ENCODE peak calls at places on chromosomes 6 and 20, in seven cellular contexts. One of them, this sample, is unnamed.

GRCh38 chr20:14963262-14963663 is 625.9 kb upstream of the FLRT3 start:
- DNase-seq in GM23248: peak; percentile 87
- DNase-seq in OCI-LY7: no peak
- DNase-seq in neural progenitor cell: peak; percentile 29
- DNase-seq in GM23338: no peak
- DNase-seq in hepatocyte: no peak
- DNase-seq in HCT116: peak; percentile 26
- DNase-seq in this sample: no peak

GRCh38 chr20:57413990-57414389 is 22.8 kb downstream of the RBM38 start:
- DNase-seq in neural progenitor cell: no peak
- DNase-seq in GM23338: no peak
- DNase-seq in OCI-LY7: no peak
- DNase-seq in hepatocyte: no peak
- DNase-seq in GM23248: no peak
- DNase-seq in HCT116: no peak
- DNase-seq in this sample: no peak

GRCh38 chr6:85944736-85945135 is 302.1 kb upstream of the SYNCRIP start:
- DNase-seq in OCI-LY7: no peak
- DNase-seq in GM23248: no peak
- DNase-seq in neural progenitor cell: no peak
- DNase-seq in hepatocyte: no peak
- DNase-seq in GM23338: no peak
- DNase-seq in HCT116: no peak
- DNase-seq in this sample: no peak

GRCh38 chr20:63180541-63181185 is 35.3 kb downstream of the YTHDF1 start:
- DNase-seq in HCT116: no peak
- DNase-seq in hepatocyte: no peak
- DNase-seq in OCI-LY7: no peak
- DNase-seq in GM23338: no peak
- DNase-seq in GM23248: no peak
- DNase-seq in neural progenitor cell: no peak
- DNase-seq in this sample: no peak

GRCh38 chr6:30424549-30424948 is 64.8 kb upstream of the HLA-E start:
- DNase-seq in HCT116: no peak
- DNase-seq in neural progenitor cell: no peak
- DNase-seq in GM23338: no peak
- DNase-seq in OCI-LY7: no peak
- DNase-seq in GM23248: no peak
- DNase-seq in hepatocyte: no peak
- DNase-seq in this sample: no peak

GRCh38 chr6:8243462-8243861 is 141.1 kb upstream of the EEF1E1 start:
- DNase-seq in hepatocyte: peak; percentile 33
- DNase-seq in HCT116: no peak
- DNase-seq in OCI-LY7: no peak
- DNase-seq in GM23248: peak; percentile 40
- DNase-seq in GM23338: no peak
- DNase-seq in neural progenitor cell: no peak
- DNase-seq in this sample: no peak

GRCh38 chr6:84137989-84138575 is 89.4 kb downstream of the CEP162 start:
- DNase-seq in GM23338: no peak
- DNase-seq in HCT116: no peak
- DNase-seq in neural progenitor cell: no peak
- DNase-seq in hepatocyte: no peak
- DNase-seq in OCI-LY7: no peak
- DNase-seq in GM23248: no peak
- DNase-seq in this sample: no peak

GRCh38 chr6:88442731-88443130 is 276.6 kb upstream of the CNR1 start:
- DNase-seq in GM23338: no peak
- DNase-seq in HCT116: no peak
- DNase-seq in hepatocyte: no peak
- DNase-seq in neural progenitor cell: no peak
- DNase-seq in OCI-LY7: no peak
- DNase-seq in GM23248: no peak
- DNase-seq in this sample: no peak

GRCh38 chr20:63381781-63382431 is 20.8 kb upstream of the CHRNA4 start:
- DNase-seq in hepatocyte: peak; percentile 45
- DNase-seq in GM23248: peak; percentile 21
- DNase-seq in neural progenitor cell: peak; percentile 80
- DNase-seq in GM23338: peak; percentile 69
- DNase-seq in OCI-LY7: no peak
- DNase-seq in HCT116: no peak
- DNase-seq in this sample: no peak

GRCh38 chr6:107246249-107246971 is 131.1 kb upstream of the BEND3 start:
- DNase-seq in GM23248: no peak
- DNase-seq in hepatocyte: no peak
- DNase-seq in GM23338: no peak
- DNase-seq in HCT116: no peak
- DNase-seq in OCI-LY7: no peak
- DNase-seq in neural progenitor cell: no peak
- DNase-seq in this sample: no peak

GRCh38 chr20:33046412-33046811 is 7.3 kb upstream of the BPIFB3 start:
- DNase-seq in neural progenitor cell: no peak
- DNase-seq in OCI-LY7: no peak
- DNase-seq in hepatocyte: no peak
- DNase-seq in GM23338: no peak
- DNase-seq in HCT116: no peak
- DNase-seq in GM23248: no peak
- DNase-seq in this sample: no peak

GRCh38 chr20:54172856-54173652 is 732 bp downstream of the CYP24A1 start:
- DNase-seq in OCI-LY7: no peak
- DNase-seq in HCT116: no peak
- DNase-seq in GM23248: peak; percentile 33
- DNase-seq in neural progenitor cell: peak; percentile 73
- DNase-seq in hepatocyte: no peak
- DNase-seq in GM23338: peak; percentile 77
- DNase-seq in this sample: no peak

GRCh38 chr20:1415667-1416468 is 23.0 kb upstream of the FKBP1A start:
- DNase-seq in hepatocyte: peak; percentile 67
- DNase-seq in GM23248: peak; percentile 99
- DNase-seq in GM23338: no peak
- DNase-seq in HCT116: peak; percentile 97
- DNase-seq in neural progenitor cell: no peak
- DNase-seq in OCI-LY7: no peak
- DNase-seq in this sample: no peak

GRCh38 chr6:31157543-31158139 is at the start of gene CCHCR1:
- DNase-seq in GM23338: peak; percentile 31
- DNase-seq in OCI-LY7: no peak
- DNase-seq in GM23248: peak; percentile 33
- DNase-seq in neural progenitor cell: peak; percentile 46
- DNase-seq in HCT116: no peak
- DNase-seq in hepatocyte: no peak
- DNase-seq in this sample: no peak

GRCh38 chr20:25215521-25215920 is 20.0 kb downstream of the ENTPD6 start:
- DNase-seq in OCI-LY7: peak; percentile 7
- DNase-seq in GM23338: no peak
- DNase-seq in GM23248: no peak
- DNase-seq in hepatocyte: no peak
- DNase-seq in neural progenitor cell: no peak
- DNase-seq in HCT116: no peak
- DNase-seq in this sample: no peak

GRCh38 chr20:555933-556332 is 12.3 kb upstream of the CSNK2A1 start:
- DNase-seq in neural progenitor cell: no peak
- DNase-seq in GM23338: no peak
- DNase-seq in hepatocyte: peak; percentile 69
- DNase-seq in OCI-LY7: no peak
- DNase-seq in HCT116: no peak
- DNase-seq in GM23248: peak; percentile 31
- DNase-seq in this sample: no peak

GRCh38 chr20:32468860-32469259 is 110.7 kb downstream of the ASXL1 start:
- DNase-seq in neural progenitor cell: no peak
- DNase-seq in HCT116: no peak
- DNase-seq in GM23338: no peak
- DNase-seq in GM23248: no peak
- DNase-seq in OCI-LY7: no peak
- DNase-seq in hepatocyte: no peak
- DNase-seq in this sample: no peak

GRCh38 chr6:34189806-34190503 is 44.1 kb upstream of the GRM4 start:
- DNase-seq in GM23248: no peak
- DNase-seq in OCI-LY7: peak; percentile 68
- DNase-seq in neural progenitor cell: no peak
- DNase-seq in HCT116: no peak
- DNase-seq in hepatocyte: no peak
- DNase-seq in GM23338: no peak
- DNase-seq in this sample: no peak

GRCh38 chr6:108806669-108807068 is 41.6 kb upstream of the ARMC2 start:
- DNase-seq in GM23248: peak; percentile 19
- DNase-seq in hepatocyte: no peak
- DNase-seq in OCI-LY7: no peak
- DNase-seq in HCT116: no peak
- DNase-seq in GM23338: no peak
- DNase-seq in neural progenitor cell: no peak
- DNase-seq in this sample: no peak

GRCh38 chr20:41214202-41214601 is 76.9 kb downstream of the PLCG1 start:
- DNase-seq in GM23338: no peak
- DNase-seq in neural progenitor cell: no peak
- DNase-seq in hepatocyte: no peak
- DNase-seq in OCI-LY7: no peak
- DNase-seq in HCT116: no peak
- DNase-seq in GM23248: no peak
- DNase-seq in this sample: no peak

GRCh38 chr6:158958504-158959386 is 41.3 kb downstream of the RSPH3 start:
- DNase-seq in hepatocyte: no peak
- DNase-seq in HCT116: no peak
- DNase-seq in GM23338: no peak
- DNase-seq in neural progenitor cell: no peak
- DNase-seq in OCI-LY7: peak; percentile 69
- DNase-seq in GM23248: no peak
- DNase-seq in this sample: no peak
- TF ChIP-seq EZH2phosphoT487 in hepatocyte: no peak
- TF ChIP-seq EZH2phosphoT487 in HCT116: no peak
- TF ChIP-seq EZH2phosphoT487 in GM23338: no peak
- TF ChIP-seq EZH2phosphoT487 in neural progenitor cell: no peak
- TF ChIP-seq EZH2phosphoT487 in OCI-LY7: no peak
- TF ChIP-seq EZH2phosphoT487 in GM23248: no peak
- TF ChIP-seq EZH2phosphoT487 in this sample: no peak

GRCh38 chr6:621916-622315 is 35.0 kb downstream of the HUS1B start:
- DNase-seq in GM23248: no peak
- DNase-seq in neural progenitor cell: no peak
- DNase-seq in HCT116: no peak
- DNase-seq in OCI-LY7: no peak
- DNase-seq in GM23338: no peak
- DNase-seq in hepatocyte: no peak
- DNase-seq in this sample: no peak

GRCh38 chr6:620166-620565 is 36.7 kb downstream of the HUS1B start:
- DNase-seq in neural progenitor cell: no peak
- DNase-seq in GM23248: no peak
- DNase-seq in hepatocyte: no peak
- DNase-seq in GM23338: no peak
- DNase-seq in HCT116: no peak
- DNase-seq in OCI-LY7: no peak
- DNase-seq in this sample: no peak

GRCh38 chr6:613981-614380 is 42.9 kb downstream of the HUS1B start:
- DNase-seq in GM23248: no peak
- DNase-seq in neural progenitor cell: no peak
- DNase-seq in GM23338: no peak
- DNase-seq in OCI-LY7: no peak
- DNase-seq in HCT116: no peak
- DNase-seq in hepatocyte: no peak
- DNase-seq in this sample: no peak

GRCh38 chr6:620950-621349 is 36.0 kb downstream of the HUS1B start:
- DNase-seq in neural progenitor cell: no peak
- DNase-seq in hepatocyte: no peak
- DNase-seq in GM23248: no peak
- DNase-seq in GM23338: no peak
- DNase-seq in OCI-LY7: no peak
- DNase-seq in HCT116: no peak
- DNase-seq in this sample: no peak

DNA sequence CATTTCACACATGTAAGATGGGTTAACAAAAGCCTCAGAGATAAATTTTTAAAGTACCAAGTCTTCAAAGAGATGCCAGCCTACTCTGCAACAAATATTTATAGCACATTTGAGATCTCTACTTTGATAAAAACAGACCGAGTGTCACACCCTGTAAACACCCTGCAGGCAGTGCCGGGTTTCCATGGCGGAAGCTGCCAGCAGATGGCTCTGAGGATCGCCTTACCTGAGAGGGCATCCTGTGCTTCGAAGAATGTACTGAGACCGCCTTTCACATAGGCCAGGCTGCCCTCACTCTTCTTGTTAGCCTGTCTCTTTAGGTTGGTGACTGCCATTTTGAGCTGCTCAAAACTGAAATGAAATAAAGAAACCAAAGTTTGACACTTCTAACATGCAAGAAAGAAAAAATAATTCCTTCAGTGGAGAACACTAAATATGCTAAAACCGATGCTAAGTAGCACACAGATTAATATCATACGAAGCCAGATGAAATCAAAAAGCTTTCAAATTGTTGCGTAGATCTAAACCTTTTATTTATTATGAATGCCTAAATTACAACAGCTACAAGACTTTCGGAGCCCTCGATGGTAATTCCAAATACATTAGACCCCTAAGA is 39.3 kb downstream of the HUS1B start:
- DNase-seq in neural progenitor cell: no peak
- DNase-seq in GM23248: no peak
- DNase-seq in OCI-LY7: no peak
- DNase-seq in HCT116: no peak
- DNase-seq in hepatocyte: peak; percentile 39
- DNase-seq in GM23338: peak; percentile 75
- DNase-seq in this sample: no peak
- TF ChIP-seq EZH2phosphoT487 in neural progenitor cell: no peak
- TF ChIP-seq EZH2phosphoT487 in GM23248: no peak
- TF ChIP-seq EZH2phosphoT487 in OCI-LY7: no peak
- TF ChIP-seq EZH2phosphoT487 in HCT116: no peak
- TF ChIP-seq EZH2phosphoT487 in hepatocyte: no peak
- TF ChIP-seq EZH2phosphoT487 in GM23338: no peak
- TF ChIP-seq EZH2phosphoT487 in this sample: no peak

GRCh38 chr6:151137441-151137984 is 102.3 kb upstream of the AKAP12 start:
- DNase-seq in neural progenitor cell: no peak
- DNase-seq in GM23248: no peak
- DNase-seq in hepatocyte: no peak
- DNase-seq in HCT116: no peak
- DNase-seq in OCI-LY7: no peak
- DNase-seq in GM23338: no peak
- DNase-seq in this sample: no peak
- TF ChIP-seq EZH2phosphoT487 in neural progenitor cell: no peak
- TF ChIP-seq EZH2phosphoT487 in GM23248: no peak
- TF ChIP-seq EZH2phosphoT487 in hepatocyte: no peak
- TF ChIP-seq EZH2phosphoT487 in HCT116: no peak
- TF ChIP-seq EZH2phosphoT487 in OCI-LY7: no peak
- TF ChIP-seq EZH2phosphoT487 in GM23338: no peak
- TF ChIP-seq EZH2phosphoT487 in this sample: no peak

GRCh38 chr6:129845696-129846095 is 15.4 kb downstream of the TMEM244 start:
- DNase-seq in neural progenitor cell: no peak
- DNase-seq in HCT116: no peak
- DNase-seq in OCI-LY7: no peak
- DNase-seq in GM23338: no peak
- DNase-seq in GM23248: no peak
- DNase-seq in hepatocyte: no peak
- DNase-seq in this sample: no peak

GRCh38 chr6:129843573-129843972 is 17.5 kb downstream of the TMEM244 start:
- DNase-seq in hepatocyte: no peak
- DNase-seq in HCT116: no peak
- DNase-seq in OCI-LY7: no peak
- DNase-seq in GM23248: no peak
- DNase-seq in neural progenitor cell: no peak
- DNase-seq in GM23338: no peak
- DNase-seq in this sample: no peak

GRCh38 chr6:129842881-129843409 is 18.2 kb downstream of the TMEM244 start:
- DNase-seq in hepatocyte: no peak
- DNase-seq in HCT116: no peak
- DNase-seq in GM23248: no peak
- DNase-seq in neural progenitor cell: no peak
- DNase-seq in OCI-LY7: no peak
- DNase-seq in GM23338: no peak
- DNase-seq in this sample: no peak

GRCh38 chr6:129842137-129842536 is 19.0 kb downstream of the TMEM244 start:
- DNase-seq in GM23248: no peak
- DNase-seq in hepatocyte: no peak
- DNase-seq in HCT116: no peak
- DNase-seq in GM23338: no peak
- DNase-seq in OCI-LY7: no peak
- DNase-seq in neural progenitor cell: no peak
- DNase-seq in this sample: no peak

GRCh38 chr6:129844118-129844891 is 16.8 kb downstream of the TMEM244 start:
- DNase-seq in GM23338: peak; percentile 70
- DNase-seq in HCT116: peak; percentile 60
- DNase-seq in hepatocyte: peak; percentile 24
- DNase-seq in neural progenitor cell: peak; percentile 33
- DNase-seq in GM23248: peak; percentile 72
- DNase-seq in OCI-LY7: no peak
- DNase-seq in this sample: no peak
- TF ChIP-seq EZH2phosphoT487 in GM23338: no peak
- TF ChIP-seq EZH2phosphoT487 in HCT116: no peak
- TF ChIP-seq EZH2phosphoT487 in hepatocyte: no peak
- TF ChIP-seq EZH2phosphoT487 in neural progenitor cell: no peak
- TF ChIP-seq EZH2phosphoT487 in GM23248: no peak
- TF ChIP-seq EZH2phosphoT487 in OCI-LY7: no peak
- TF ChIP-seq EZH2phosphoT487 in this sample: no peak